ENCODE peak calls at places on chromosome 5, in four cellular contexts. X is mesendoderm, O is HepG2, Q is adipocyte. R is an unnamed sample. For H3K36me3, the result is how much of the 10 kb centered on the place peaks cover.

GRCh38 chr5:33306758-33307157 is 134.0 kb upstream of the TARS1 start:
- DNase-seq in X (no peak), O (no peak), Q (peak), R (no peak)

GRCh38 chr5:86646671-86647070 is 28.9 kb downstream of the COX7C start:
- DNase-seq in X (peak), O (no peak), Q (no peak), R (no peak)

GRCh38 chr5:148336704-148337435 is 1.5 kb downstream of the SPINK9 start:
- DNase-seq in X (no peak), O (no peak), Q (no peak), R (no peak)

GRCh38 chr5:108762660-108763059 is 15.0 kb downstream of the FER start:
- DNase-seq in X (no peak), O (no peak), Q (no peak), R (no peak)

GRCh38 chr5:139566611-139567010 is 5.5 kb downstream of the UBE2D2 start:
- DNase-seq in X (no peak), O (no peak), Q (peak), R (no peak)

GRCh38 chr5:141855265-141856029 is 22.8 kb downstream of the PCDH1 start:
- DNase-seq in X (no peak), O (no peak), Q (no peak), R (no peak)

GRCh38 chr5:119356384-119357188 is 767 bp downstream of the TNFAIP8 start:
- DNase-seq in X (no peak), O (no peak), Q (peak), R (no peak)

GRCh38 chr5:72511371-72512178 is 4.4 kb upstream of the ZNF366 start:
- DNase-seq in X (no peak), O (no peak), Q (no peak), R (no peak)

GRCh38 chr5:34599471-34600117 is 56.5 kb upstream of the RAI14 start:
- DNase-seq in X (no peak), O (peak), Q (no peak), R (no peak)

GRCh38 chr5:124801551-124801950 is 55.1 kb upstream of the ZNF608 start:
- DNase-seq in X (no peak), O (no peak), Q (no peak), R (no peak)

GRCh38 chr5:137096149-137097103 is 402.7 kb downstream of the SPOCK1 start:
- DNase-seq in X (no peak), O (no peak), Q (no peak), R (no peak)

DNA sequence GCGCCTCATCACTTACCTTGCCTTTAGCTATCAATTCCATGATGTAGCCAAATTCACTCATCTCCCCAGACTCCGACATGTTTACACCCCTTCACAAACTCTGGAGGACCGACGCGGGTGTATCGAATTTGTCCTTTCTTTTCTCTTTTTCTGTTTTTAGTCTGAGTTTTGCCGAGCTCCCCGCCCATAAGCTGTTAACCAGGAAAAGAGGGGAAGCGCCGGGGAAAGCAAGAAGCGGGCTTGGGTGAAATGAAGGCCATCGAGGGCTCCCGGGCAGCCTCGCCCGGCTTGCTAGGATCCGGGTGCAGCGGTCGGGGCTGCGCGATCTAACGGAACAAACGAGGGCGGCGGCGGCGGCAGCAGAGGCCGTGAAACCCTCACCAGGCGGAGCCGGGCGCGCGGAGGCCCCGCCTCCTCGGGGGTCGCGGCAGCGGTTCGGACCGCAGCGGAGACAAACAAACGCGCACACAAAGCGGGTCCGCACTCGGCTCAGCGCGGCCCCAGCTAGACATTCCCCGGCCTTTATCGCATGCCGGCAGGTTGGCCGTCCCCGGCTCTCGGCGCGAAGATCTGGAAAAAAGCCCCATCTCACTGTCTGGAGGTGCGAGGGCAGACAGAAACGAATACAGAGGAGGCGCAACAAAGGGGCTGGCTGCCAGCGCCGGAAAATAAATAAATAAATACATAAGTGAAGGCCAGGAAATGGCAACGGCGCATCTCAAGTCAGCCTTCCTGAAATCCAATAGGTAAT is 10.4 kb upstream of the TRIM36 start:
- DNase-seq in X (peak), O (no peak), Q (peak), R (no peak)
- H3K9ac ChIP-seq in X (peak), O (no peak), Q (no peak), R (no peak)

GRCh38 chr5:163478982-163479271 is 18.5 kb downstream of the HMMR start:
- DNase-seq in X (no peak), O (no peak), Q (no peak), R (no peak)

GRCh38 chr5:163478126-163478981 is 17.9 kb downstream of the HMMR start:
- DNase-seq in X (no peak), O (no peak), Q (peak), R (no peak)

GRCh38 chr5:163475416-163475815 is 15.0 kb downstream of the HMMR start:
- DNase-seq in X (no peak), O (no peak), Q (no peak), R (no peak)

DNA sequence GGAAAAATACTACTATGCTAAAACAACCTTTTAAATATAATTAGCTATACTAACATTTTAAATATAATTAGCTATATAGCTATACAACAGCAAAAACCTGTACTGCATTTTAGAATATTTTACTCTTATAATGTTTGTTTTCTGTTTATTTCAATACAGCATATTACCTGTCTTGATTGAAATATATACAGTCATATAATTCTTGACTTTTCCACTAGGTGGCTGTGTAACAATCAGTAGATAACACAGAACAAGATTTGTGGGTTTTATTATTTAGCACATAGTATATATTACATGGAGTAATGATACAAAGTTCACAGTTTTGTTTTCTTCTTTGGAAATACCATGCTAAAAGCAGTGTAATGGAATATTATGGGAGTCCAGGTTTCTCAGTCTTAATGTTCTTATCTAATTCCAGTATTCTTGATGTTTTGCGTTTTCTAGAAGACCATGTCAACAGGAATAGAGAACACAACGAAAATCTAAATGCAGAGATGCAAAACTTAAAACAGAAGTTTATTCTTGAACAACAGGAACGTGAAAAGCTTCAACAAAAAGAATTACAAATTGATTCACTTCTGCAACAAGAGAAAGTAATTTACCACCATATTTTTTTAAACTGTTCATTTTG is 13.3 kb downstream of the HMMR start:
- DNase-seq in X (no peak), O (no peak), Q (peak), R (peak)
- H3K36me3 ChIP-seq in X (under half), O (under half), Q (under half), R (under half)

GRCh38 chr5:14040542-14040941 is 96.1 kb upstream of the DNAH5 start:
- DNase-seq in X (peak), O (no peak), Q (no peak), R (no peak)

GRCh38 chr5:14036947-14037346 is 92.5 kb upstream of the DNAH5 start:
- DNase-seq in X (peak), O (no peak), Q (peak), R (no peak)

GRCh38 chr5:14038341-14038959 is 94.0 kb upstream of the DNAH5 start:
- DNase-seq in X (peak), O (peak), Q (peak), R (no peak)

GRCh38 chr5:14039576-14039975 is 95.1 kb upstream of the DNAH5 start:
- DNase-seq in X (peak), O (no peak), Q (no peak), R (no peak)

DNA sequence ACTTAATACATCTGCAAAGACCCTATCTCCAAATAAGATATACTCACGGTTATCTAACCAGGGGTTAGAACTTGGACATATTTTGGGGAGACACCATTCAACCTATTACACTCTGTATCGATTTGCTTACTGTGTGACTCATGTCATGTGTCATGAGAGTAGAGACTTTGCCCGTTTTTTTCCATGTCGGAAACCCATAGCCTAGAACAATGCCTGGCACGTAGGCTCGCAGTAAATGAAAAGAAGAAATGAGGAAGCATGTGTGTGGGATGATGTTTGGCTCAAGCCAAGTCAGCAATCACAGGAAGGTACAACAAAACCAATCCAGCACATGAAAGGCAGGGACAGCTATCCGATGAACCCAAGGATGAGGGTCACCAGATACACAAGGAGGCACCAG is 94.6 kb upstream of the DNAH5 start:
- DNase-seq in X (no peak), O (peak), Q (peak), R (no peak)
- H3K9ac ChIP-seq in X (no peak), O (no peak), Q (peak), R (no peak)

DNA sequence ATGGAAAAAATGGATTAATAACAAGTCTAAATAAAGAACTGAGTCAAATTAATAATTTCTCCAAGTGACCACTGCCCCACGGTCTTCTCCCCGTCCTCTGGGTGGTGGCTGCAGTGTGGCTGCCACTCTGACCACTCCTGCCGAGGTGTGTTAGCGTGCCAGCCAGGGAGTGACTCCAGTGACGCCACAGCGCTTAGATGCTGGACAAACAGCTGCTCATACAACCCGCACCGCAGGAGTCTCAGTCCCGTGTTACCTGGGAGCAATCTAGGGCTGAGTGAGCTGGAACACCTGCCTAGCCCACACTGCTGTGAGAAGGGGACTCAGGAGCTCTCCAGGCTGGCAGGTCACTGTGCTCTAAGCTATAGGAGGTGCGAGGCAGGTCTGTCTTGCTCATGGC is 10.2 kb downstream of the MAPK9 start:
- DNase-seq in X (no peak), O (no peak), Q (no peak), R (no peak)
- H3K36me3 ChIP-seq in X (under half), O (under half), Q (half or more), R (under half)

DNA sequence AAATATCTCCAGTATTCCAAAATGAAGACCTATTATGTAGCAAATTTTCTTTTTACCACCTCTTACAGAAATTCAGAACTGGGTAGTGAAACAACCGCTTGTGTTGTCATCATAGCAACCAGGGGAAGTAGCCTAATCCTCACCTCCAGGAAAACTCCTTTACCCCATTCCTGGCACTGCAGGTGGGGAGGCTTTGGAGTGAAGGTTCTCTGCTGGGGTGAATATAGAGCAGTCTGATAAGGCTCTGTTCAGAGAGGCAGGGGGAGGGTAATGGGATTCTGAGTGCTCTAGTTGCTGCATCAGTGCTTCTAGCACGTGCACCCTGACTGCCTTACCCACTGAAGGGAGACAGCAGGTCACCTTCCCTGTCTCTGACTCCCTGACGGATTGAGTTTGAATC is 116.2 kb downstream of the MAN2A1 start:
- DNase-seq in X (peak), O (no peak), Q (no peak), R (no peak)
- H3K9ac ChIP-seq in X (no peak), O (no peak), Q (no peak), R (no peak)

R was measured in MM.1S.